ENCODE peak calls at places on chromosome 9, in four cellular contexts. P is activated T-helper 1 cell treated with anti-CD3 and anti-CD28 coated beads, Interleukin-2, amount 50 U/mL, for 16 hours; R is uterus; D is midbrain. I is an unnamed sample.

GRCh38 chr9:12604154-12604825 is 88.9 kb upstream of the TYRP1 start:
- DNase-seq in P (no peak), R (no peak), D (no peak), I (no peak)

GRCh38 chr9:37679649-37680402 is 29.1 kb downstream of the FRMPD1 start:
- DNase-seq in P (no peak), R (no peak), D (no peak), I (no peak)

GRCh38 chr9:137168907-137169763 is 716 bp downstream of the LRRC26 start:
- DNase-seq in P (no peak), R (no peak), D (no peak), I (no peak)

GRCh38 chr9:31542384-31543055 is 841.9 kb upstream of the ACO1 start:
- DNase-seq in P (no peak), R (no peak), D (peak), I (no peak)

GRCh38 chr9:90012825-90013425 is 408.1 kb downstream of the GADD45G start:
- DNase-seq in P (no peak), R (no peak), D (no peak), I (no peak)

GRCh38 chr9:70136632-70137031 is 93.0 kb downstream of the MAMDC2 start:
- DNase-seq in P (no peak), R (no peak), D (no peak), I (no peak)

GRCh38 chr9:34375901-34376595 is 650 bp downstream of the MYORG start:
- DNase-seq in P (peak), R (peak), D (peak), I (peak)

GRCh38 chr9:101668466-101668865 is 70.0 kb downstream of the GRIN3A start:
- DNase-seq in P (no peak), R (no peak), D (no peak), I (no peak)

GRCh38 chr9:108876425-108876824 is 14.4 kb downstream of the ACTL7A start:
- DNase-seq in P (no peak), R (no peak), D (no peak), I (no peak)

GRCh38 chr9:131020388-131020787 is 11.4 kb downstream of the LAMC3 start:
- DNase-seq in P (no peak), R (no peak), D (no peak), I (no peak)

GRCh38 chr9:96617439-96618185 is 2.0 kb downstream of the CDC14B start:
- DNase-seq in P (no peak), R (no peak), D (peak), I (peak)

GRCh38 chr9:113493080-113493615 is 29.6 kb downstream of the RGS3 start:
- DNase-seq in P (no peak), R (no peak), D (no peak), I (no peak)

GRCh38 chr9:17531642-17532254 is 47.1 kb upstream of the SH3GL2 start:
- DNase-seq in P (no peak), R (peak), D (no peak), I (no peak)

GRCh38 chr9:128414461-128414860 is 6.2 kb upstream of the CERCAM start:
- DNase-seq in P (no peak), R (no peak), D (no peak), I (no peak)

GRCh38 chr9:87834357-87834756 is 48.3 kb upstream of the SPATA31E1 start:
- DNase-seq in P (no peak), R (no peak), D (no peak), I (no peak)

GRCh38 chr9:134863941-134864820 is 16.4 kb upstream of the FCN2 start:
- DNase-seq in P (no peak), R (no peak), D (no peak), I (peak)

GRCh38 chr9:92480332-92480771 is 2.0 kb downstream of the ASPN start:
- DNase-seq in P (no peak), R (no peak), D (no peak), I (no peak)

GRCh38 chr9:89781838-89782237 is 177.0 kb downstream of the GADD45G start:
- DNase-seq in P (no peak), R (no peak), D (peak), I (no peak)

GRCh38 chr9:120755827-120756434 is 37.3 kb downstream of the FBXW2 start:
- DNase-seq in P (peak), R (peak), D (peak), I (peak)

GRCh38 chr9:89544280-89544664 is 46.4 kb upstream of the SEMA4D start:
- DNase-seq in P (no peak), R (no peak), D (no peak), I (no peak)

GRCh38 chr9:3794005-3794404 is 268.2 kb upstream of the RFX3 start:
- DNase-seq in P (no peak), R (no peak), D (no peak), I (no peak)

GRCh38 chr9:35836595-35836994 is 7.6 kb downstream of the TMEM8B start:
- DNase-seq in P (no peak), R (no peak), D (no peak), I (no peak)

GRCh38 chr9:95783426-95783975 is 92.0 kb upstream of the ERCC6L2 start:
- DNase-seq in P (no peak), R (no peak), D (no peak), I (no peak)

GRCh38 chr9:27227192-27227591 is 69.8 kb downstream of the EQTN start:
- DNase-seq in P (no peak), R (no peak), D (no peak), I (no peak)

GRCh38 chr9:88732128-88732527 is 197.2 kb downstream of the NXNL2 start:
- DNase-seq in P (no peak), R (no peak), D (peak), I (peak)

GRCh38 chr9:98973546-98973921 is 29.8 kb downstream of the COL15A1 start:
- DNase-seq in P (no peak), R (no peak), D (no peak), I (peak)

GRCh38 chr9:15867334-15867733 is 314.5 kb downstream of the CCDC171 start:
- DNase-seq in P (no peak), R (no peak), D (no peak), I (no peak)

GRCh38 chr9:126293522-126293889 is 33.1 kb upstream of the MVB12B start:
- DNase-seq in P (no peak), R (no peak), D (no peak), I (no peak)

GRCh38 chr9:132908635-132909034 is 29.9 kb downstream of the SPACA9 start:
- DNase-seq in P (no peak), R (no peak), D (no peak), I (no peak)

GRCh38 chr9:123607987-123608565 is 252.1 kb downstream of the CRB2 start:
- DNase-seq in P (no peak), R (no peak), D (no peak), I (no peak)

GRCh38 chr9:33166263-33167083 is 663 bp downstream of the B4GALT1 start:
- DNase-seq in P (peak), R (no peak), D (no peak), I (peak)